ENCODE peak calls at places on chromosomes 13 and 19, in seven cellular contexts. Z is IMR-90, R is right atrium auricular region, J is neural progenitor cell, E is Panc1, V is adrenal gland, G is upper lobe of right lung. L is an unnamed sample. For H3K27me3, the result is how much of the 10 kb centered on the place peaks cover.

GRCh38 chr19:13461536-13461935 is 44.7 kb downstream of the CACNA1A start:
- DNase-seq in E (no peak), Z (no peak), J (peak), R (no peak), V (no peak), G (no peak), L (no peak)

GRCh38 chr19:11166281-11167142 is 10.9 kb upstream of the SPC24 start:
- DNase-seq in J (no peak), G (no peak), R (peak), V (no peak), Z (no peak), E (no peak), L (no peak)

GRCh38 chr13:24627864-24628418 is 52.3 kb upstream of the ATP12A start:
- DNase-seq in Z (no peak), R (no peak), J (no peak), G (no peak), V (no peak), E (no peak), L (no peak)

GRCh38 chr19:14091086-14091884 is 734 bp upstream of the SAMD1 start:
- DNase-seq in V (peak), G (peak), E (no peak), J (no peak), Z (peak), R (no peak), L (peak)

GRCh38 chr13:46757640-46758039 is 39.3 kb downstream of the ESD start:
- DNase-seq in R (no peak), G (no peak), E (no peak), V (no peak), J (no peak), Z (no peak), L (no peak)

GRCh38 chr19:47729799-47730520 is 15.4 kb upstream of the NOP53 start:
- DNase-seq in J (peak), E (no peak), Z (no peak), R (peak), V (peak), G (peak), L (no peak)

GRCh38 chr13:50320297-50320862 is 305.1 kb downstream of the KCNRG start:
- DNase-seq in G (no peak), V (no peak), Z (peak), J (no peak), R (no peak), E (no peak), L (no peak)

GRCh38 chr13:103140001-103140671 is 73.9 kb upstream of the SLC10A2 start:
- DNase-seq in V (peak), G (no peak), R (no peak), Z (no peak), J (peak), E (peak), L (no peak)

GRCh38 chr19:15507068-15508034 is 974 bp upstream of the CYP4F22 start:
- DNase-seq in E (no peak), Z (no peak), G (no peak), J (no peak), R (no peak), V (no peak), L (no peak)

GRCh38 chr19:51821921-51822716 is 27.2 kb downstream of the FPR3 start:
- DNase-seq in R (no peak), G (no peak), Z (no peak), V (no peak), J (no peak), E (no peak), L (no peak)

GRCh38 chr13:95783747-95784146 is 106.8 kb downstream of the DNAJC3 start:
- DNase-seq in J (no peak), R (no peak), Z (no peak), E (no peak), V (no peak), G (no peak), L (no peak)

GRCh38 chr13:35791191-35791902 is 314.9 kb upstream of the MAB21L1 start:
- DNase-seq in J (no peak), Z (peak), E (no peak), G (no peak), R (no peak), V (no peak), L (no peak)

GRCh38 chr13:98988782-98989181 is 10.9 kb upstream of the DOCK9 start:
- DNase-seq in E (no peak), V (no peak), J (no peak), Z (no peak), R (no peak), G (no peak), L (no peak)

GRCh38 chr13:98986226-98986846 is 8.5 kb upstream of the DOCK9 start:
- DNase-seq in R (no peak), Z (no peak), J (no peak), G (no peak), V (no peak), E (no peak), L (peak)

GRCh38 chr13:98985591-98985990 is 7.7 kb upstream of the DOCK9 start:
- DNase-seq in J (no peak), G (no peak), V (no peak), E (no peak), Z (no peak), R (no peak), L (no peak)

GRCh38 chr13:98988277-98988676 is 10.4 kb upstream of the DOCK9 start:
- DNase-seq in Z (no peak), G (no peak), V (no peak), R (no peak), J (no peak), E (no peak), L (no peak)

DNA sequence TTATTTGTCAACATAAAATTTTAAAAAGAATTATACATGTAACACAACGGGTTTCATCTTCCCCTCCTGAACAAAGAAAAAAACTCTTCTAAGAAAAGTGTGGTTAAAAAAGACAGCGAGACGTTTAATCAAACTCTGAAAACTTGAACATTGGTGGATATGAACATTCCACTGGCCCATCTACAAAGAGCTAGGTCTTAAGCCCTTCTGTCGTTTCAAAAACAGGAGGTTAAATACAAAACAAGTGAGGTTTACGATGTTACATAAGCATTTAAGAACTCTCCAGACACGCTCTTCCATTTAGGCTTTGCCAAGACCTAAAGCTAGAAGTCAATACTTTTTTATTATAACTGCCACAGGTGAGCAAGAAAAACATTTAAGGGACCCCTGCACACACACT is 9.4 kb upstream of the DOCK9 start:
- DNase-seq in E (no peak), Z (no peak), V (no peak), R (no peak), J (no peak), G (no peak), L (no peak)
- H3K4me3 ChIP-seq in E (no peak), Z (no peak), V (no peak), R (no peak), J (no peak), G (no peak), L (no peak)

DNA sequence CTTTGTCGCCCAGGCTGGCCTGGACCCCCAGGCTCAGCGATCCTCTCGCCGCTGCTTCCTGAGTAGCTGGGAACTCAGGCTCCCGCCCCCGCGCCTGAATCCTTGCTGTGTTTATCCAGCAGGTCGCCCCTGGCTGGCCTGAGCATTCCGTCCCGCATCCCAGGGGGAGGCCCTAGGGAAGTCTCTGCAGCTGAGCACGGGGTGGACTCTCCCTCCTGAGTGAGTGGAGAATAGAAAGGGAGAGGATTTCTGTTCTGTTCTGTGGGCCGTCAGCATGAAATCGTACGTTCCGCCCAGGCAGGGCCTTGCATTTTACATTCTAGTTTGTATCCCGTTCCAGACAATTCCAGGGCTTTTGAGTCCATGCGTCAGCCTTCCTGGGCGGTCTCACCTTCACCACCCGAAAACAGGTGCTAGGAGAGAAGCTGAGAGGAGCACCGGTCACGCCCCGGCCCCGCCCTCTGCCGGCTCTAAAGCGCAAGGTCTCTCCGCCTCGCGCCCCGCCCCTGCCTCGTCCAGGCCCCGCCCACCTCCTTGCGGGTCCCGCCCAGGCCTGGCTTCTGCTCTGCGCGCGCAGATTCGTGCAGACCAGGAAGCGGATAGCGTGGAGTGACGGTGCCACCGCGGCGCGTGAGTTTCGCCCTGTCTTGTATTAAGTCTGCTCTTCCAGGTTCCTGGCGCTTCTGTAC is at the start of gene ZNF761:
- DNase-seq in Z (peak), V (peak), G (peak), J (peak), R (peak), E (peak), L (peak)
- TF ChIP-seq CTCF in Z (peak), V (peak), G (peak), J (peak), R (no peak), E (peak), L (peak)

GRCh38 chr19:39247701-39248664 is 673 bp downstream of the IFNL4 start:
- DNase-seq in E (no peak), V (no peak), G (peak), Z (no peak), J (peak), R (no peak), L (no peak)
- H3K27me3 ChIP-seq in E (under half), V (under half), G (under half), Z (under half), J (half or more), R (under half), L (under half)

DNA sequence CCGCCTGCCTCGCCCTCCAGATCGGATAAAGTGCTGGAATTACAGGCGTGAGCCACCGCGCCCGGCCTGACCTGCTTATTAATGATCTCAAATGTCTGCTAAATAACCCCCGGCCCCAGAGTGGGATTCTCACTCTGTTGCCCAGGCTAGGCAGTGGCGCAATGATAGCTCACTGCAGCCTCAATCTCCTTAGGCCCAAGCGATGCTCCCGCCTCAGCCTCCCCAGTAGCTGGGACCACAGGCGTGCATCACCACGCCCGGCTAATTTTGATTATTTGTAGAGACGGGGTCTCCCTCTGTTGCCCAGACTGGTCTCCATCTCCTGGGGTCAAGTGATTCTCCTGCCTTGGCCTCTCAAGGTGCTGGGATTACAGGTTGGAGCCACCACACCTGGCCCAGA is 626 bp upstream of the ATP5F1D start:
- DNase-seq in V (peak), R (no peak), Z (no peak), J (no peak), G (no peak), E (no peak), L (no peak)
- H3K4me3 ChIP-seq in V (no peak), R (peak), Z (no peak), J (no peak), G (peak), E (peak), L (peak)

GRCh38 chr19:35476149-35476548 is 14.1 kb downstream of the KRTDAP start:
- DNase-seq in J (peak), V (no peak), Z (no peak), G (no peak), E (no peak), R (no peak), L (no peak)
- TF ChIP-seq CTCF in J (peak), V (no peak), Z (no peak), G (peak), E (peak), R (no peak), L (peak)

DNA sequence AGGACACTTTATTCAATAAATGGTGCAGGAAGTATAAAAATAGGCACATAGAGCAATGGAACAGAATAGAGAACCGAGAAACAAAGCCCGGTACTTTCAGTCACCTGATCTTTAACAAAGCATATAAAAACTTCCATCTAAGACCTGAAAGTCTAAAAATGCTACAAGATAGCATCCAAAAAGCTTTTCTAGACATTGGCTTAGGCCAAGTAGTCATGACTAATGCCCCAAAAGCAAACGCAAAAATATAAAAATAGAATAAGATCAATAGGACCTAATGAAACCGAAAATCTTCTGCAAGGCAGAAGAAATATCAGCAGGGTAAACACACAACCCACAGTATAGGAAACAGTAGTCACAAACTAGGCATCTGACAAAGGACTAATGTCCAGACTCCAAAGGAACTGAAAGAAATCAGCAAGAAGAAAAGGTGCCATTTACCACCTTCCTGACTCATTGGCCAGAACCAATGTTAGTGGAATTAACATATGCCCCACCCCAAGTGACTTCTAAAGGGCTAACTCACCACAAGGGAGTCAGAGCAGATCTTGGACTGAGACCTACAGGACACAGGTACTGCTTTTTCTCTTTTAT is 40.8 kb upstream of the CEACAM21 start:
- DNase-seq in G (no peak), R (no peak), V (no peak), Z (no peak), E (no peak), J (no peak), L (peak)
- H3K27me3 ChIP-seq in G (under half), R (under half), V (under half), Z (under half), E (under half), J (under half), L (under half)

GRCh38 chr13:109783815-109784589 is 2.4 kb downstream of the IRS2 start:
- DNase-seq in G (no peak), V (no peak), J (no peak), R (no peak), Z (no peak), E (no peak), L (no peak)
- H3K4me3 ChIP-seq in G (peak), V (no peak), J (peak), R (peak), Z (peak), E (peak), L (no peak)

GRCh38 chr13:69857188-69857821 is 250.3 kb upstream of the ATXN8OS start:
- DNase-seq in J (peak), G (no peak), R (no peak), E (peak), Z (peak), V (no peak), L (peak)
- TF ChIP-seq CTCF in J (peak), G (peak), R (peak), E (peak), Z (peak), V (peak), L (peak)

GRCh38 chr13:52892925-52893324 is 44.5 kb upstream of the PCDH8 start:
- DNase-seq in Z (no peak), R (no peak), E (no peak), V (no peak), G (no peak), J (no peak), L (no peak)
- H3K27me3 ChIP-seq in Z (under half), R (under half), E (under half), V (under half), G (under half), J (under half), L (under half)